ENCODE peak calls at places on chromosomes 16 and 17, in nine cellular contexts. One of them, this sample, is unnamed.
A peak's percentile ranks its signal among the peaks of the same experiment; 100 is the strongest.

GRCh38 chr16:54194008-54194731 is 92.4 kb downstream of the IRX3 start:
- DNase-seq in neural crest cell: no peak
- DNase-seq in hypothalamus: peak; percentile 55
- DNase-seq in stimulated activated CD4-positive, alpha-beta T cell treated with anti-CD3 and anti-CD28 coated beads, TNF-alpha, amount 100 ng/mL, for 48 hours: no peak
- DNase-seq in GM04504: no peak
- DNase-seq in lower leg skin: peak; percentile 71
- DNase-seq in endothelial cell of umbilical vein: no peak
- DNase-seq in fibroblast of mammary gland: peak; percentile 71
- DNase-seq in activated CD8-positive, alpha-beta memory T cell treated with anti-CD3 and anti-CD28 coated beads, Interleukin-2, amount 50 U/mL, for 4 hours: no peak
- DNase-seq in this sample: peak; percentile 46

GRCh38 chr16:86521236-86522197 is 11.2 kb downstream of the FOXF1 start:
- DNase-seq in GM04504: no peak
- DNase-seq in stimulated activated CD4-positive, alpha-beta T cell treated with anti-CD3 and anti-CD28 coated beads, TNF-alpha, amount 100 ng/mL, for 48 hours: no peak
- DNase-seq in lower leg skin: no peak
- DNase-seq in endothelial cell of umbilical vein: no peak
- DNase-seq in fibroblast of mammary gland: no peak
- DNase-seq in neural crest cell: no peak
- DNase-seq in hypothalamus: no peak
- DNase-seq in activated CD8-positive, alpha-beta memory T cell treated with anti-CD3 and anti-CD28 coated beads, Interleukin-2, amount 50 U/mL, for 4 hours: no peak
- DNase-seq in this sample: no peak

GRCh38 chr17:82836823-82837357 is 2.9 kb downstream of the ZNF750 start:
- DNase-seq in hypothalamus: no peak
- DNase-seq in lower leg skin: peak; percentile 51
- DNase-seq in GM04504: no peak
- DNase-seq in fibroblast of mammary gland: peak; percentile 71
- DNase-seq in endothelial cell of umbilical vein: no peak
- DNase-seq in neural crest cell: no peak
- DNase-seq in stimulated activated CD4-positive, alpha-beta T cell treated with anti-CD3 and anti-CD28 coated beads, TNF-alpha, amount 100 ng/mL, for 48 hours: no peak
- DNase-seq in activated CD8-positive, alpha-beta memory T cell treated with anti-CD3 and anti-CD28 coated beads, Interleukin-2, amount 50 U/mL, for 4 hours: no peak
- DNase-seq in this sample: no peak

GRCh38 chr17:41724476-41725030 is 9.9 kb downstream of the HAP1 start:
- DNase-seq in neural crest cell: no peak
- DNase-seq in fibroblast of mammary gland: no peak
- DNase-seq in lower leg skin: no peak
- DNase-seq in hypothalamus: no peak
- DNase-seq in GM04504: no peak
- DNase-seq in endothelial cell of umbilical vein: no peak
- DNase-seq in activated CD8-positive, alpha-beta memory T cell treated with anti-CD3 and anti-CD28 coated beads, Interleukin-2, amount 50 U/mL, for 4 hours: no peak
- DNase-seq in stimulated activated CD4-positive, alpha-beta T cell treated with anti-CD3 and anti-CD28 coated beads, TNF-alpha, amount 100 ng/mL, for 48 hours: no peak
- DNase-seq in this sample: no peak

GRCh38 chr17:58587713-58588117 is 73.3 kb upstream of the MTMR4 start:
- DNase-seq in fibroblast of mammary gland: peak; percentile 28
- DNase-seq in activated CD8-positive, alpha-beta memory T cell treated with anti-CD3 and anti-CD28 coated beads, Interleukin-2, amount 50 U/mL, for 4 hours: peak; percentile 56
- DNase-seq in endothelial cell of umbilical vein: peak; percentile 68
- DNase-seq in hypothalamus: peak; percentile 77
- DNase-seq in GM04504: peak; percentile 12
- DNase-seq in stimulated activated CD4-positive, alpha-beta T cell treated with anti-CD3 and anti-CD28 coated beads, TNF-alpha, amount 100 ng/mL, for 48 hours: peak; percentile 45
- DNase-seq in lower leg skin: peak; percentile 22
- DNase-seq in neural crest cell: peak; percentile 44
- DNase-seq in this sample: peak; percentile 70

GRCh38 chr16:3095869-3096268 is 3.2 kb downstream of the ZSCAN10 start:
- DNase-seq in neural crest cell: no peak
- DNase-seq in lower leg skin: no peak
- DNase-seq in hypothalamus: no peak
- DNase-seq in GM04504: no peak
- DNase-seq in fibroblast of mammary gland: peak; percentile 24
- DNase-seq in endothelial cell of umbilical vein: no peak
- DNase-seq in activated CD8-positive, alpha-beta memory T cell treated with anti-CD3 and anti-CD28 coated beads, Interleukin-2, amount 50 U/mL, for 4 hours: peak; percentile 45
- DNase-seq in stimulated activated CD4-positive, alpha-beta T cell treated with anti-CD3 and anti-CD28 coated beads, TNF-alpha, amount 100 ng/mL, for 48 hours: peak; percentile 49
- DNase-seq in this sample: no peak

GRCh38 chr17:11302395-11302932 is 61.5 kb downstream of the SHISA6 start:
- DNase-seq in GM04504: no peak
- DNase-seq in hypothalamus: no peak
- DNase-seq in neural crest cell: no peak
- DNase-seq in stimulated activated CD4-positive, alpha-beta T cell treated with anti-CD3 and anti-CD28 coated beads, TNF-alpha, amount 100 ng/mL, for 48 hours: no peak
- DNase-seq in lower leg skin: no peak
- DNase-seq in fibroblast of mammary gland: no peak
- DNase-seq in endothelial cell of umbilical vein: no peak
- DNase-seq in activated CD8-positive, alpha-beta memory T cell treated with anti-CD3 and anti-CD28 coated beads, Interleukin-2, amount 50 U/mL, for 4 hours: no peak
- DNase-seq in this sample: no peak

GRCh38 chr17:50913120-50913519 is 47.0 kb upstream of the TOB1 start:
- DNase-seq in neural crest cell: no peak
- DNase-seq in lower leg skin: no peak
- DNase-seq in fibroblast of mammary gland: no peak
- DNase-seq in activated CD8-positive, alpha-beta memory T cell treated with anti-CD3 and anti-CD28 coated beads, Interleukin-2, amount 50 U/mL, for 4 hours: no peak
- DNase-seq in hypothalamus: no peak
- DNase-seq in endothelial cell of umbilical vein: no peak
- DNase-seq in stimulated activated CD4-positive, alpha-beta T cell treated with anti-CD3 and anti-CD28 coated beads, TNF-alpha, amount 100 ng/mL, for 48 hours: no peak
- DNase-seq in GM04504: no peak
- DNase-seq in this sample: no peak

GRCh38 chr17:63124536-63124935 is 158.5 kb downstream of the TANC2 start:
- DNase-seq in neural crest cell: no peak
- DNase-seq in hypothalamus: no peak
- DNase-seq in lower leg skin: no peak
- DNase-seq in endothelial cell of umbilical vein: no peak
- DNase-seq in stimulated activated CD4-positive, alpha-beta T cell treated with anti-CD3 and anti-CD28 coated beads, TNF-alpha, amount 100 ng/mL, for 48 hours: no peak
- DNase-seq in activated CD8-positive, alpha-beta memory T cell treated with anti-CD3 and anti-CD28 coated beads, Interleukin-2, amount 50 U/mL, for 4 hours: no peak
- DNase-seq in GM04504: no peak
- DNase-seq in fibroblast of mammary gland: no peak
- DNase-seq in this sample: no peak

GRCh38 chr16:57096192-57096591 is 3.8 kb downstream of the CPNE2 start:
- DNase-seq in lower leg skin: no peak
- DNase-seq in activated CD8-positive, alpha-beta memory T cell treated with anti-CD3 and anti-CD28 coated beads, Interleukin-2, amount 50 U/mL, for 4 hours: no peak
- DNase-seq in hypothalamus: no peak
- DNase-seq in endothelial cell of umbilical vein: no peak
- DNase-seq in GM04504: no peak
- DNase-seq in neural crest cell: no peak
- DNase-seq in stimulated activated CD4-positive, alpha-beta T cell treated with anti-CD3 and anti-CD28 coated beads, TNF-alpha, amount 100 ng/mL, for 48 hours: no peak
- DNase-seq in fibroblast of mammary gland: no peak
- DNase-seq in this sample: no peak

GRCh38 chr16:53805113-53805512 is 101.2 kb downstream of the FTO start:
- DNase-seq in endothelial cell of umbilical vein: no peak
- DNase-seq in hypothalamus: no peak
- DNase-seq in fibroblast of mammary gland: no peak
- DNase-seq in GM04504: no peak
- DNase-seq in neural crest cell: no peak
- DNase-seq in activated CD8-positive, alpha-beta memory T cell treated with anti-CD3 and anti-CD28 coated beads, Interleukin-2, amount 50 U/mL, for 4 hours: no peak
- DNase-seq in lower leg skin: no peak
- DNase-seq in stimulated activated CD4-positive, alpha-beta T cell treated with anti-CD3 and anti-CD28 coated beads, TNF-alpha, amount 100 ng/mL, for 48 hours: no peak
- DNase-seq in this sample: no peak

GRCh38 chr17:27572665-27573064 is 58.3 kb upstream of the LGALS9 start:
- DNase-seq in hypothalamus: no peak
- DNase-seq in stimulated activated CD4-positive, alpha-beta T cell treated with anti-CD3 and anti-CD28 coated beads, TNF-alpha, amount 100 ng/mL, for 48 hours: peak; percentile 65
- DNase-seq in fibroblast of mammary gland: no peak
- DNase-seq in neural crest cell: no peak
- DNase-seq in endothelial cell of umbilical vein: no peak
- DNase-seq in activated CD8-positive, alpha-beta memory T cell treated with anti-CD3 and anti-CD28 coated beads, Interleukin-2, amount 50 U/mL, for 4 hours: peak; percentile 40
- DNase-seq in lower leg skin: no peak
- DNase-seq in GM04504: no peak
- DNase-seq in this sample: peak; percentile 29

GRCh38 chr17:8057691-8058114 is 18.8 kb downstream of the ALOX15B start:
- DNase-seq in hypothalamus: peak; percentile 31
- DNase-seq in stimulated activated CD4-positive, alpha-beta T cell treated with anti-CD3 and anti-CD28 coated beads, TNF-alpha, amount 100 ng/mL, for 48 hours: peak; percentile 18
- DNase-seq in neural crest cell: peak; percentile 46
- DNase-seq in fibroblast of mammary gland: peak; percentile 85
- DNase-seq in GM04504: peak; percentile 44
- DNase-seq in endothelial cell of umbilical vein: peak; percentile 76
- DNase-seq in activated CD8-positive, alpha-beta memory T cell treated with anti-CD3 and anti-CD28 coated beads, Interleukin-2, amount 50 U/mL, for 4 hours: no peak
- DNase-seq in lower leg skin: peak; percentile 54
- DNase-seq in this sample: peak; percentile 87

GRCh38 chr16:56869513-56870270 is 4.7 kb downstream of the SLC12A3 start:
- DNase-seq in GM04504: no peak
- DNase-seq in endothelial cell of umbilical vein: no peak
- DNase-seq in activated CD8-positive, alpha-beta memory T cell treated with anti-CD3 and anti-CD28 coated beads, Interleukin-2, amount 50 U/mL, for 4 hours: no peak
- DNase-seq in stimulated activated CD4-positive, alpha-beta T cell treated with anti-CD3 and anti-CD28 coated beads, TNF-alpha, amount 100 ng/mL, for 48 hours: peak; percentile 16
- DNase-seq in hypothalamus: no peak
- DNase-seq in fibroblast of mammary gland: peak; percentile 39
- DNase-seq in neural crest cell: no peak
- DNase-seq in lower leg skin: no peak
- DNase-seq in this sample: no peak

GRCh38 chr17:49984283-49984682 is 10.7 kb downstream of the DLX3 start:
- DNase-seq in activated CD8-positive, alpha-beta memory T cell treated with anti-CD3 and anti-CD28 coated beads, Interleukin-2, amount 50 U/mL, for 4 hours: no peak
- DNase-seq in hypothalamus: no peak
- DNase-seq in GM04504: no peak
- DNase-seq in neural crest cell: no peak
- DNase-seq in stimulated activated CD4-positive, alpha-beta T cell treated with anti-CD3 and anti-CD28 coated beads, TNF-alpha, amount 100 ng/mL, for 48 hours: no peak
- DNase-seq in endothelial cell of umbilical vein: no peak
- DNase-seq in fibroblast of mammary gland: no peak
- DNase-seq in lower leg skin: no peak
- DNase-seq in this sample: no peak

GRCh38 chr17:76135810-76136188 is 5.2 kb downstream of the FOXJ1 start:
- DNase-seq in lower leg skin: no peak
- DNase-seq in activated CD8-positive, alpha-beta memory T cell treated with anti-CD3 and anti-CD28 coated beads, Interleukin-2, amount 50 U/mL, for 4 hours: no peak
- DNase-seq in stimulated activated CD4-positive, alpha-beta T cell treated with anti-CD3 and anti-CD28 coated beads, TNF-alpha, amount 100 ng/mL, for 48 hours: no peak
- DNase-seq in endothelial cell of umbilical vein: no peak
- DNase-seq in neural crest cell: no peak
- DNase-seq in fibroblast of mammary gland: no peak
- DNase-seq in hypothalamus: no peak
- DNase-seq in GM04504: no peak
- DNase-seq in this sample: no peak

GRCh38 chr16:80176114-80176513 is 364.7 kb upstream of the DYNLRB2 start:
- DNase-seq in activated CD8-positive, alpha-beta memory T cell treated with anti-CD3 and anti-CD28 coated beads, Interleukin-2, amount 50 U/mL, for 4 hours: no peak
- DNase-seq in GM04504: no peak
- DNase-seq in endothelial cell of umbilical vein: no peak
- DNase-seq in neural crest cell: no peak
- DNase-seq in lower leg skin: no peak
- DNase-seq in fibroblast of mammary gland: peak; percentile 19
- DNase-seq in stimulated activated CD4-positive, alpha-beta T cell treated with anti-CD3 and anti-CD28 coated beads, TNF-alpha, amount 100 ng/mL, for 48 hours: no peak
- DNase-seq in hypothalamus: no peak
- DNase-seq in this sample: peak; percentile 64

GRCh38 chr17:78357687-78358537 is 2.0 kb downstream of the SOCS3 start:
- DNase-seq in lower leg skin: no peak
- DNase-seq in activated CD8-positive, alpha-beta memory T cell treated with anti-CD3 and anti-CD28 coated beads, Interleukin-2, amount 50 U/mL, for 4 hours: no peak
- DNase-seq in GM04504: no peak
- DNase-seq in fibroblast of mammary gland: no peak
- DNase-seq in endothelial cell of umbilical vein: no peak
- DNase-seq in neural crest cell: no peak
- DNase-seq in stimulated activated CD4-positive, alpha-beta T cell treated with anti-CD3 and anti-CD28 coated beads, TNF-alpha, amount 100 ng/mL, for 48 hours: no peak
- DNase-seq in hypothalamus: no peak
- DNase-seq in this sample: peak; percentile 40

GRCh38 chr16:88685156-88686061 is 898 bp downstream of the SNAI3 start:
- DNase-seq in neural crest cell: no peak
- DNase-seq in endothelial cell of umbilical vein: no peak
- DNase-seq in lower leg skin: no peak
- DNase-seq in activated CD8-positive, alpha-beta memory T cell treated with anti-CD3 and anti-CD28 coated beads, Interleukin-2, amount 50 U/mL, for 4 hours: peak; percentile 75
- DNase-seq in GM04504: no peak
- DNase-seq in fibroblast of mammary gland: peak; percentile 69
- DNase-seq in hypothalamus: no peak
- DNase-seq in stimulated activated CD4-positive, alpha-beta T cell treated with anti-CD3 and anti-CD28 coated beads, TNF-alpha, amount 100 ng/mL, for 48 hours: peak; percentile 51
- DNase-seq in this sample: peak; percentile 50

GRCh38 chr16:64297863-64298579 is 823.8 kb downstream of the CDH11 start:
- DNase-seq in activated CD8-positive, alpha-beta memory T cell treated with anti-CD3 and anti-CD28 coated beads, Interleukin-2, amount 50 U/mL, for 4 hours: no peak
- DNase-seq in hypothalamus: no peak
- DNase-seq in stimulated activated CD4-positive, alpha-beta T cell treated with anti-CD3 and anti-CD28 coated beads, TNF-alpha, amount 100 ng/mL, for 48 hours: no peak
- DNase-seq in fibroblast of mammary gland: no peak
- DNase-seq in lower leg skin: no peak
- DNase-seq in endothelial cell of umbilical vein: no peak
- DNase-seq in GM04504: no peak
- DNase-seq in neural crest cell: no peak
- DNase-seq in this sample: no peak

GRCh38 chr16:63426275-63426870 is 1390.1 kb upstream of the CDH8 start:
- DNase-seq in activated CD8-positive, alpha-beta memory T cell treated with anti-CD3 and anti-CD28 coated beads, Interleukin-2, amount 50 U/mL, for 4 hours: no peak
- DNase-seq in fibroblast of mammary gland: no peak
- DNase-seq in GM04504: no peak
- DNase-seq in endothelial cell of umbilical vein: peak; percentile 6
- DNase-seq in hypothalamus: no peak
- DNase-seq in lower leg skin: no peak
- DNase-seq in stimulated activated CD4-positive, alpha-beta T cell treated with anti-CD3 and anti-CD28 coated beads, TNF-alpha, amount 100 ng/mL, for 48 hours: no peak
- DNase-seq in neural crest cell: no peak
- DNase-seq in this sample: no peak

GRCh38 chr16:66364959-66365306 is 1.6 kb upstream of the CDH5 start:
- DNase-seq in GM04504: no peak
- DNase-seq in lower leg skin: no peak
- DNase-seq in endothelial cell of umbilical vein: no peak
- DNase-seq in activated CD8-positive, alpha-beta memory T cell treated with anti-CD3 and anti-CD28 coated beads, Interleukin-2, amount 50 U/mL, for 4 hours: no peak
- DNase-seq in hypothalamus: no peak
- DNase-seq in neural crest cell: no peak
- DNase-seq in fibroblast of mammary gland: no peak
- DNase-seq in stimulated activated CD4-positive, alpha-beta T cell treated with anti-CD3 and anti-CD28 coated beads, TNF-alpha, amount 100 ng/mL, for 48 hours: no peak
- DNase-seq in this sample: no peak

GRCh38 chr16:4698321-4699029 is 5.1 kb downstream of the NUDT16L1 start:
- DNase-seq in lower leg skin: no peak
- DNase-seq in hypothalamus: no peak
- DNase-seq in GM04504: no peak
- DNase-seq in activated CD8-positive, alpha-beta memory T cell treated with anti-CD3 and anti-CD28 coated beads, Interleukin-2, amount 50 U/mL, for 4 hours: no peak
- DNase-seq in neural crest cell: no peak
- DNase-seq in stimulated activated CD4-positive, alpha-beta T cell treated with anti-CD3 and anti-CD28 coated beads, TNF-alpha, amount 100 ng/mL, for 48 hours: no peak
- DNase-seq in fibroblast of mammary gland: no peak
- DNase-seq in endothelial cell of umbilical vein: no peak
- DNase-seq in this sample: no peak

GRCh38 chr16:87740909-87741424 is 24.8 kb downstream of the KLHDC4 start:
- DNase-seq in lower leg skin: no peak
- DNase-seq in activated CD8-positive, alpha-beta memory T cell treated with anti-CD3 and anti-CD28 coated beads, Interleukin-2, amount 50 U/mL, for 4 hours: no peak
- DNase-seq in neural crest cell: no peak
- DNase-seq in stimulated activated CD4-positive, alpha-beta T cell treated with anti-CD3 and anti-CD28 coated beads, TNF-alpha, amount 100 ng/mL, for 48 hours: no peak
- DNase-seq in hypothalamus: peak; percentile 81
- DNase-seq in fibroblast of mammary gland: peak; percentile 48
- DNase-seq in endothelial cell of umbilical vein: no peak
- DNase-seq in GM04504: peak; percentile 21
- DNase-seq in this sample: no peak

GRCh38 chr17:19706791-19707727 is 9.3 kb downstream of the SLC47A2 start:
- DNase-seq in endothelial cell of umbilical vein: no peak
- DNase-seq in lower leg skin: no peak
- DNase-seq in stimulated activated CD4-positive, alpha-beta T cell treated with anti-CD3 and anti-CD28 coated beads, TNF-alpha, amount 100 ng/mL, for 48 hours: no peak
- DNase-seq in hypothalamus: no peak
- DNase-seq in neural crest cell: no peak
- DNase-seq in fibroblast of mammary gland: no peak
- DNase-seq in activated CD8-positive, alpha-beta memory T cell treated with anti-CD3 and anti-CD28 coated beads, Interleukin-2, amount 50 U/mL, for 4 hours: no peak
- DNase-seq in GM04504: no peak
- DNase-seq in this sample: no peak

GRCh38 chr17:36221187-36221586 is 10.3 kb downstream of the CCL4L2 start:
- DNase-seq in stimulated activated CD4-positive, alpha-beta T cell treated with anti-CD3 and anti-CD28 coated beads, TNF-alpha, amount 100 ng/mL, for 48 hours: no peak
- DNase-seq in activated CD8-positive, alpha-beta memory T cell treated with anti-CD3 and anti-CD28 coated beads, Interleukin-2, amount 50 U/mL, for 4 hours: no peak
- DNase-seq in hypothalamus: no peak
- DNase-seq in endothelial cell of umbilical vein: no peak
- DNase-seq in lower leg skin: no peak
- DNase-seq in GM04504: no peak
- DNase-seq in neural crest cell: no peak
- DNase-seq in fibroblast of mammary gland: no peak
- DNase-seq in this sample: no peak

GRCh38 chr17:63930951-63931575 is 1.1 kb downstream of the CD79B start:
- DNase-seq in neural crest cell: no peak
- DNase-seq in stimulated activated CD4-positive, alpha-beta T cell treated with anti-CD3 and anti-CD28 coated beads, TNF-alpha, amount 100 ng/mL, for 48 hours: peak; percentile 50
- DNase-seq in GM04504: no peak
- DNase-seq in fibroblast of mammary gland: no peak
- DNase-seq in activated CD8-positive, alpha-beta memory T cell treated with anti-CD3 and anti-CD28 coated beads, Interleukin-2, amount 50 U/mL, for 4 hours: peak; percentile 59
- DNase-seq in hypothalamus: peak; percentile 19
- DNase-seq in endothelial cell of umbilical vein: no peak
- DNase-seq in lower leg skin: peak; percentile 54
- DNase-seq in this sample: no peak

GRCh38 chr17:13544755-13545154 is 57.0 kb downstream of the HS3ST3A1 start:
- DNase-seq in hypothalamus: no peak
- DNase-seq in stimulated activated CD4-positive, alpha-beta T cell treated with anti-CD3 and anti-CD28 coated beads, TNF-alpha, amount 100 ng/mL, for 48 hours: no peak
- DNase-seq in fibroblast of mammary gland: peak; percentile 97
- DNase-seq in activated CD8-positive, alpha-beta memory T cell treated with anti-CD3 and anti-CD28 coated beads, Interleukin-2, amount 50 U/mL, for 4 hours: no peak
- DNase-seq in endothelial cell of umbilical vein: no peak
- DNase-seq in lower leg skin: no peak
- DNase-seq in GM04504: no peak
- DNase-seq in neural crest cell: no peak
- DNase-seq in this sample: peak; percentile 71